ENCODE peak calls at places on chromosomes 7 and 10, in ten cellular contexts. L is stomach; Y is heart left ventricle; K is GM12864; O is CD4-positive, CD25-positive, alpha-beta regulatory T cell; N is cardiac fibroblast; B is mucosa of descending colon; R is WERI-Rb-1; I is fibroblast of lung; V is kidney epithelial cell. M is an unnamed sample.
A peak's percentile ranks its signal among the peaks of the same experiment; 100 is the strongest.

GRCh38 chr7:117087639-117088396 is 134.5 kb downstream of the ST7 start:
- DNase-seq in L (no peak), K (no peak), B (no peak), O (no peak), R (no peak), Y (no peak), N (no peak), V (no peak), I (peak; percentile 34), M (no peak)

GRCh38 chr7:157684596-157685429 is 348.0 kb downstream of the DNAJB6 start:
- DNase-seq in O (no peak), L (no peak), I (peak; percentile 7), N (no peak), Y (no peak), B (no peak), V (no peak), K (no peak), R (peak; percentile 4), M (no peak)

GRCh38 chr10:124018886-124019525 is 74.4 kb downstream of the CHST15 start:
- DNase-seq in I (no peak), N (no peak), L (no peak), R (no peak), O (no peak), Y (no peak), K (no peak), B (no peak), V (no peak), M (no peak)

GRCh38 chr10:6722616-6723004 is 142.5 kb upstream of the PRKCQ start:
- DNase-seq in K (no peak), Y (no peak), I (peak; percentile 57), N (peak; percentile 35), R (no peak), L (no peak), O (no peak), V (no peak), B (no peak), M (no peak)

GRCh38 chr10:95026461-95026860 is 42.8 kb downstream of the CYP2C8 start:
- DNase-seq in O (no peak), K (no peak), B (no peak), Y (no peak), R (no peak), N (no peak), L (no peak), I (no peak), V (no peak), M (no peak)

GRCh38 chr10:28431139-28431538 is 101.8 kb upstream of the WAC start:
- DNase-seq in R (no peak), N (no peak), I (no peak), O (no peak), Y (no peak), B (no peak), L (no peak), V (no peak), K (no peak), M (no peak)

GRCh38 chr10:109191823-109192222 is 731.5 kb downstream of the XPNPEP1 start:
- DNase-seq in K (no peak), R (no peak), N (no peak), L (no peak), V (no peak), I (no peak), Y (no peak), B (no peak), O (no peak), M (no peak)

GRCh38 chr7:7185382-7185989 is 3.1 kb downstream of the C1GALT1 start:
- DNase-seq in I (no peak), B (no peak), Y (no peak), V (no peak), O (no peak), L (no peak), N (no peak), R (peak; percentile 62), K (no peak), M (no peak)

GRCh38 chr7:69932034-69932628 is 333.9 kb downstream of the AUTS2 start:
- DNase-seq in R (peak; percentile 40), Y (no peak), O (no peak), K (no peak), L (no peak), N (peak; percentile 37), B (no peak), V (no peak), I (peak; percentile 37), M (peak; percentile 51)

GRCh38 chr7:106176414-106177294 is 64.5 kb upstream of the SYPL1 start:
- DNase-seq in Y (peak; percentile 82), B (peak; percentile 87), R (peak; percentile 80), L (peak; percentile 90), O (peak; percentile 58), I (peak; percentile 60), K (no peak), N (peak; percentile 80), V (peak; percentile 35), M (peak; percentile 80)

GRCh38 chr7:155878674-155879073 is 66.4 kb upstream of the SHH start:
- DNase-seq in N (no peak), I (no peak), R (no peak), V (no peak), K (no peak), O (no peak), Y (no peak), B (no peak), L (no peak), M (no peak)

GRCh38 chr7:142461437-142461836 is 203.6 kb upstream of the PRSS58 start:
- DNase-seq in L (no peak), O (no peak), V (no peak), Y (no peak), B (no peak), R (no peak), K (no peak), I (peak; percentile 98), N (peak; percentile 90), M (peak; percentile 90)

GRCh38 chr7:148972360-148972759 is 55.9 kb downstream of the PDIA4 start:
- DNase-seq in K (no peak), R (no peak), V (no peak), I (no peak), B (no peak), N (no peak), L (no peak), Y (no peak), O (no peak), M (no peak)

GRCh38 chr10:17510242-17510908 is 56.0 kb upstream of the ST8SIA6 start:
- DNase-seq in K (peak; percentile 71), B (no peak), L (no peak), V (no peak), R (no peak), O (peak; percentile 8), N (no peak), I (no peak), Y (no peak), M (no peak)

GRCh38 chr7:88106430-88106829 is 113.4 kb downstream of the SRI start:
- DNase-seq in I (no peak), V (no peak), Y (no peak), B (no peak), O (no peak), K (no peak), R (no peak), L (no peak), N (no peak), M (no peak)

DNA sequence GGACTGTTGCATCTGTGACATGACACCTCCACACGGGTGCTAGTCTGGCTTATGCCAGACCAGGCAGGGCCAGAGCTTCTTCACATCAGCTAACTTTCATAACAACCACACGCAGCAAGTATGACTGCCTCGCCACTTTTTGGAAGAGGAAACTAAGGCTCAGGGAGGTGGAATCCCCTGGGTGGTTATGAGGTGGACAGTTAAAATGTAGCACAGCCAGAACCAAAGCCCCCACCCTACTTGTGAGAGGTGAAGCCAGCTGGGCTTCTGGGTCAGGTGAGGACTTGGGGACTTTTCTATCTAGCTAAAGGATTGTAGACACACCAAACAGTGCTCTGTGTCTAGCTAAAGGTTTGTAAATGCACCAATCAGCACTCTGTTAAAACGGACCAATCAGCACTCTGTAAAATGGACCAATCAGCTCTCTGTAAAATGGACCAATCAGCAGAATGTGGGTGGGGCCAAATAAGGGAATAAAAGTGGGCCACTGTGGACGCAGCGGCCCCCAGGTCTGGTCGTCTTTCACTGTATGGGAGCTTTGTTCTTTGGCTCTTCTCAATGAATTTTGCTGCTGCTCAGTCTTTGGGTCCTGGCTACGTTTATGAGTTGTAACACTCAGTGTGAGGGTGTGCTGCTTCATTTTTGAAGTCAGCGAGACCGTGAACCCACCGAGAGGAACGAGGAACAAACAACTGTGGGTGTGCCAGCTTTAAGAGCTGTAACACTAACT is 171.0 kb downstream of the PTPN20 start:
- DNase-seq in I (no peak), K (no peak), L (no peak), V (no peak), Y (no peak), N (no peak), R (no peak), O (no peak), B (no peak), M (no peak)
- H3K4me3 ChIP-seq in I (no peak overlapping the region), K (no peak overlapping the region), L (no peak overlapping the region), V (no peak overlapping the region), Y (no peak overlapping the region), N (no peak overlapping the region), R (no peak overlapping the region), O (no peak overlapping the region), B (no peak overlapping the region), M (no peak overlapping the region)

GRCh38 chr10:82889703-82890102 is 1014.7 kb downstream of the NRG3 start:
- DNase-seq in K (no peak), R (no peak), N (no peak), Y (no peak), L (no peak), B (no peak), V (no peak), I (no peak), O (no peak), M (no peak)
- H3K4me3 ChIP-seq in K (no peak overlapping the region), R (no peak overlapping the region), N (no peak overlapping the region), Y (no peak overlapping the region), L (no peak overlapping the region), B (no peak overlapping the region), V (no peak overlapping the region), I (no peak overlapping the region), O (no peak overlapping the region), M (no peak overlapping the region)

GRCh38 chr7:99929730-99930053 is 272 bp upstream of the GJC3 start:
- DNase-seq in B (no peak), N (no peak), V (no peak), K (no peak), R (no peak), O (no peak), Y (no peak), I (no peak), L (no peak), M (no peak)
- H3K4me3 ChIP-seq in B (no peak overlapping the region), N (no peak overlapping the region), V (no peak overlapping the region), K (no peak overlapping the region), R (peak overlapping the region; percentile 47), O (peak overlapping the region; percentile 64), Y (peak overlapping the region; percentile 47), I (no peak overlapping the region), L (no peak overlapping the region), M (no peak overlapping the region)

DNA sequence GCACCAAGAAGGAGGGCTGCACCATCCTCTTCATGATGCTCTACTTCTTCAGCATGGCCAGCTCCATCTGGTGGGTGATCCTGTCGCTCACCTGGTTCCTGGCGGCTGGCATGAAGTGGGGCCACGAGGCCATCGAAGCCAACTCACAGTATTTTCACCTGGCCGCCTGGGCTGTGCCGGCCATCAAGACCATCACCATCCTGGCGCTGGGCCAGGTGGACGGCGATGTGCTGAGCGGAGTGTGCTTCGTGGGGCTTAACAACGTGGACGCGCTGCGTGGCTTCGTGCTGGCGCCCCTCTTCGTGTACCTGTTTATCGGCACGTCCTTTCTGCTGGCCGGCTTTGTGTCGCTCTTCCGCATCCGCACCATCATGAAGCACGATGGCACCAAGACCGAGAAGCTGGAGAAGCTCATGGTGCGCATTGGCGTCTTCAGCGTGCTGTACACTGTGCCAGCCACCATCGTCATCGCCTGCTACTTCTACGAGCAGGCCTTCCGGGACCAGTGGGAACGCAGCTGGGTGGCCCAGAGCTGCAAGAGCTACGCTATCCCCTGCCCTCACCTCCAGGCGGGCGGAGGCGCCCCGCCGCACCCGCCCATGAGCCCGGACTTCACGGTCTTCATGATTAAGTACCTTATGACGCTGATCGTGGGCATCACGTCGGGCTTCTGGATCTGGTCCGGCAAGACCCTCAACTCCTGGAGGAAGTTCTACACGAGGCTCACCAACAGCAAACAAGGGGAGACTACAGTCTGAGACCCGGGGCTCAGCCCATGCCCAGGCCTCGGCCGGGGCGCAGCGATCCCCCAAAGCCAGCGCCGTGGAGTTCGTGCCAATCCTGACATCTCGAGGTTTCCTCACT is 2.1 kb downstream of the FZD1 start:
- DNase-seq in I (peak; percentile 41), K (no peak), V (no peak), Y (peak; percentile 24), N (no peak), R (no peak), L (no peak), B (peak; percentile 40), O (no peak), M (no peak)
- H3K4me3 ChIP-seq in I (peak overlapping the region; percentile 79), K (no peak overlapping the region), V (peak overlapping the region; percentile 68), Y (peak overlapping the region; percentile 77), N (peak overlapping the region; percentile 71), R (no peak overlapping the region), L (peak overlapping the region; percentile 66), B (no peak overlapping the region), O (no peak overlapping the region), M (peak overlapping the region; percentile 69)

M was measured in astrocyte of the spinal cord.